ENCODE peak calls at places on chromosomes 12 and 14, in six cellular contexts. J is upper lobe of right lung, F is kidney, L is sigmoid colon, A is heart right ventricle, C is colonic mucosa. Q is an unnamed sample.

GRCh38 chr12:84157170-84157569 is 755.4 kb downstream of the SLC6A15 start:
- DNase-seq in J (no peak), F (no peak), L (no peak), A (no peak), C (no peak), Q (no peak)

GRCh38 chr14:22570132-22570949 is 18.7 kb downstream of the DAD1 start:
- DNase-seq in J (no peak), F (no peak), L (peak; percentile 84), A (peak; percentile 85), C (peak; percentile 86), Q (no peak)

GRCh38 chr12:15152864-15153263 is 68.4 kb downstream of the RERG start:
- DNase-seq in J (no peak), F (no peak), L (no peak), A (no peak), C (no peak), Q (no peak)

GRCh38 chr14:89198544-89199329 is 218.3 kb downstream of the FOXN3 start:
- DNase-seq in J (no peak), F (no peak), L (no peak), A (no peak), C (no peak), Q (no peak)

GRCh38 chr12:105444050-105444808 is 113.7 kb downstream of the C12orf75 start:
- DNase-seq in J (no peak), F (no peak), L (no peak), A (no peak), C (peak; percentile 28), Q (no peak)

GRCh38 chr12:128797119-128798118 is 26.3 kb downstream of the SLC15A4 start:
- DNase-seq in J (peak; percentile 10), F (no peak), L (peak; percentile 46), A (no peak), C (no peak), Q (peak; percentile 10)

GRCh38 chr14:70726651-70727375 is 82.5 kb downstream of the MAP3K9 start:
- DNase-seq in J (no peak), F (no peak), L (no peak), A (no peak), C (no peak), Q (no peak)

GRCh38 chr12:31238764-31239387 is 87.1 kb downstream of the SINHCAF start:
- DNase-seq in J (no peak), F (peak; percentile 65), L (no peak), A (peak; percentile 32), C (peak; percentile 79), Q (no peak)

GRCh38 chr14:102525213-102526143 is 15.9 kb upstream of the ANKRD9 start:
- DNase-seq in J (peak; percentile 64), F (peak; percentile 79), L (no peak), A (no peak), C (peak; percentile 70), Q (no peak)

GRCh38 chr12:18595406-18595805 is 142.4 kb downstream of the PLCZ1 start:
- DNase-seq in J (no peak), F (no peak), L (no peak), A (no peak), C (no peak), Q (no peak)

GRCh38 chr12:15158114-15158513 is 63.1 kb downstream of the RERG start:
- DNase-seq in J (no peak), F (no peak), L (no peak), A (no peak), C (no peak), Q (no peak)

GRCh38 chr12:109134186-109134917 is 18.0 kb downstream of the ACACB start:
- DNase-seq in J (peak; percentile 65), F (no peak), L (peak; percentile 68), A (peak; percentile 34), C (no peak), Q (no peak)

GRCh38 chr12:106631797-106632196 is 49.0 kb downstream of the RFX4 start:
- DNase-seq in J (no peak), F (no peak), L (no peak), A (no peak), C (no peak), Q (no peak)

GRCh38 chr14:69879175-69880047 is at the start of gene SMOC1:
- DNase-seq in J (no peak), F (peak; percentile 81), L (no peak), A (peak; percentile 47), C (peak; percentile 32), Q (no peak)

GRCh38 chr12:52144512-52145227 is 47.1 kb downstream of the KRT80 start:
- DNase-seq in J (no peak), F (no peak), L (no peak), A (no peak), C (peak; percentile 34), Q (no peak)

GRCh38 chr12:82099216-82099615 is 259.0 kb downstream of the CCDC59 start:
- DNase-seq in J (no peak), F (no peak), L (no peak), A (no peak), C (no peak), Q (no peak)

GRCh38 chr12:86634706-86635410 is 378.7 kb upstream of the MGAT4C start:
- DNase-seq in J (no peak), F (no peak), L (no peak), A (no peak), C (no peak), Q (no peak)

GRCh38 chr12:66014818-66015217 is 115.7 kb downstream of the LLPH start:
- DNase-seq in J (no peak), F (no peak), L (no peak), A (no peak), C (no peak), Q (no peak)

GRCh38 chr14:67962215-67962644 is 142.7 kb downstream of the RAD51B start:
- DNase-seq in J (no peak), F (no peak), L (no peak), A (no peak), C (peak; percentile 58), Q (no peak)

GRCh38 chr12:124374147-124374546 is 79.3 kb downstream of the RFLNA start:
- DNase-seq in J (no peak), F (no peak), L (no peak), A (no peak), C (no peak), Q (no peak)

GRCh38 chr12:124375789-124376175 is 80.9 kb downstream of the RFLNA start:
- DNase-seq in J (no peak), F (no peak), L (no peak), A (no peak), C (no peak), Q (no peak)

GRCh38 chr12:124374567-124374966 is 79.7 kb downstream of the RFLNA start:
- DNase-seq in J (no peak), F (no peak), L (no peak), A (no peak), C (no peak), Q (no peak)

GRCh38 chr12:124376435-124376834 is 81.5 kb downstream of the RFLNA start:
- DNase-seq in J (no peak), F (no peak), L (no peak), A (no peak), C (no peak), Q (no peak)

GRCh38 chr12:124375141-124375788 is 80.4 kb downstream of the RFLNA start:
- DNase-seq in J (no peak), F (no peak), L (no peak), A (no peak), C (no peak), Q (no peak)
- TF ChIP-seq CTCF in J (no peak), F (no peak), L (no peak), A (no peak), C (no peak), Q (no peak)

DNA sequence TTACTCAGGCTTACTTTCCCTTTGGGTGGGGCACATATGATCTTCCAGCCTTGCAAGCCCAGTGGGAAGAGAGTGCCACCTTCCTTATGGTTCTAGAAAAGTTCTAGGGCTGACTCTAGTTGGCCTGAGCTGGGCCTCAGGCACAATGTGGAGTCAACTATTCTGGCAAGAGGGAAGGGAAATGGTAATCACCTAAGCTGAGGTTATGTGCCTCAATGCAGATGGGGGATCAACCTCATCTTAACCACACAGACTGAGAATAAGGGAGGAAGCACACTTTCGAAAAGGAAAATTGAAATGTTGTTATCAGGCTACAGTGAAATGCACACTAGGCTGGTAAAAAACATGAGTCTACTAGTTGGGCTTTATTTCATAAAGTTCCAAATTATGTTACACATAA is 77.5 kb upstream of the RMST start:
- DNase-seq in J (no peak), F (no peak), L (no peak), A (no peak), C (no peak), Q (no peak)
- TF ChIP-seq CTCF in J (no peak), F (no peak), L (no peak), A (no peak), C (no peak), Q (no peak)

GRCh38 chr14:61526405-61527312 is 168.7 kb upstream of the HIF1A start:
- DNase-seq in J (peak; percentile 70), F (no peak), L (no peak), A (no peak), C (peak; percentile 55), Q (peak; percentile 57)
- TF ChIP-seq CTCF in J (no peak), F (no peak), L (no peak), A (no peak), C (no peak), Q (no peak)

DNA sequence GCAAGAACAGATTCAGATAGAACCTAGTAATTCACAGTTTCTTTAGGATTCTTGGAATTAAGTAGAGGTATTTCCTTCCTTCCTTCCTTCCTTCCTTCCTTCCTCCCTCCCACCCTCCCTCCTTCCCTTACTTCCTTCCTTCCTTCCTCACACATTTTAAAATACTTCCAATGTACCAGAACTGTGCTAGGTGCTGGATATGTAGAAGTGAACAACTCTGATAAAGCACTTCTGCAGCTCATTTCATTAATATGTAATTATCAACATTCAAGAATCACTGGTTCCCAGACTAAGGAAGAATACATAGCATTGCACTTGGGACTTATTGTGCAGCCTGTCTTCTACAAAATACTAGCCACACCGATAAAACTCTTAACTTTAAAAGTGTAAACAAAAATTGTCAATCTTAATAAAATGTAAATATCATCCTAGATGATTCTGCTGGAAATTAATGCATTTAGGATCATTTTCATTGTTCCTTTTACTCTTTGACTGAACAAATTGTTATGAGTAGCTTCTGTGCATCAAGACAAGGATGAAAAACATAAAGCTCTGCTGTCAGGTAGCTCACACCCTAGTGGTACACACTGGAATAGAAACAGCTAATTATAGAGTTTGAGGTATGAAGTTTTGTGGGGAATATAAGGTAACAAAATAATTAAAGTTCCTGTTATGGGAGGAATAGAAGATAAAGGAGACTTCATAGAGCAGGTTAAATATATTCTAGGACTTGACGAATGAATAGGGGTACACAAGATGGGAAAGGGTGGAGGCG is 99.9 kb upstream of the MYF6 start:
- DNase-seq in J (no peak), F (no peak), L (no peak), A (no peak), C (no peak), Q (no peak)
- TF ChIP-seq CTCF in J (no peak), F (no peak), L (no peak), A (no peak), C (no peak), Q (no peak)

GRCh38 chr14:55843718-55844403 is 263.9 kb downstream of the KTN1 start:
- DNase-seq in J (no peak), F (no peak), L (no peak), A (no peak), C (no peak), Q (no peak)
- TF ChIP-seq CTCF in J (peak; percentile 26), F (no peak), L (no peak), A (peak; percentile 3), C (no peak), Q (peak; percentile 14)

Q was measured in lower lobe of right lung.